ENCODE peak calls at places on chromosomes 7 and 10, in six cellular contexts. R, B, H, K, T and S are unnamed samples.

GRCh38 chr10:133127291-133128125 is 32.5 kb upstream of the KNDC1 start:
- DNase-seq in T (no peak), H (no peak), K (no peak), B (peak; percentile 18), R (peak; percentile 16), S (no peak)

GRCh38 chr7:66355762-66356161 is 150.6 kb downstream of the TPST1 start:
- DNase-seq in R (no peak), H (no peak), T (no peak), B (no peak), K (no peak), S (no peak)

GRCh38 chr7:88835147-88835728 is 39.7 kb upstream of the TEX47 start:
- DNase-seq in K (peak; percentile 1), T (peak; percentile 23), B (no peak), R (no peak), H (no peak), S (no peak)

GRCh38 chr10:124650820-124651401 is 93.3 kb downstream of the FAM53B start:
- DNase-seq in B (peak; percentile 76), H (no peak), T (no peak), K (no peak), R (no peak), S (peak; percentile 47)

GRCh38 chr7:34240450-34240849 is 335.1 kb downstream of the BMPER start:
- DNase-seq in H (no peak), T (peak; percentile 24), K (no peak), B (no peak), R (no peak), S (no peak)

GRCh38 chr7:27116521-27116946 is 14.0 kb downstream of the HOXA4 start:
- DNase-seq in B (no peak), H (no peak), K (no peak), R (no peak), T (no peak), S (no peak)

GRCh38 chr10:71970331-71970730 is 6.1 kb downstream of the CHST3 start:
- DNase-seq in K (no peak), H (no peak), T (no peak), B (no peak), R (no peak), S (no peak)

GRCh38 chr7:151382079-151382885 is 27.6 kb downstream of the WDR86 start:
- DNase-seq in K (no peak), R (no peak), H (no peak), T (no peak), B (peak; percentile 54), S (peak; percentile 3)